ENCODE peak calls at places on chromosomes 11 and 22, in five cellular contexts. M is aorta, L is kidney, F is GM12864, C is SK-N-DZ. G is an unnamed sample.

GRCh38 chr11:84902445-84902844 is 724.7 kb downstream of the DLG2 start:
- DNase-seq in M (no peak), L (no peak), F (no peak), C (peak), G (no peak)

GRCh38 chr11:46079662-46080061 is 41.6 kb downstream of the PHF21A start:
- DNase-seq in M (no peak), L (no peak), F (no peak), C (no peak), G (no peak)

GRCh38 chr11:8671242-8671641 is 11.2 kb downstream of the TRIM66 start:
- DNase-seq in M (peak), L (no peak), F (no peak), C (no peak), G (peak)

GRCh38 chr11:72614381-72614780 is 59.8 kb downstream of the PDE2A start:
- DNase-seq in M (no peak), L (no peak), F (no peak), C (no peak), G (no peak)

GRCh38 chr11:6630632-6631291 is 11.5 kb upstream of the TPP1 start:
- DNase-seq in M (no peak), L (peak), F (no peak), C (no peak), G (no peak)

GRCh38 chr11:92843455-92843854 is 126.0 kb upstream of the MTNR1B start:
- DNase-seq in M (no peak), L (no peak), F (no peak), C (no peak), G (no peak)

GRCh38 chr11:63802637-63803414 is 10.4 kb upstream of the SPINDOC start:
- DNase-seq in M (no peak), L (peak), F (no peak), C (peak), G (peak)

GRCh38 chr11:32072872-32073661 is 17.8 kb upstream of the RCN1 start:
- DNase-seq in M (no peak), L (no peak), F (no peak), C (peak), G (no peak)

GRCh38 chr11:61113209-61113608 is 10.9 kb downstream of the CD5 start:
- DNase-seq in M (no peak), L (no peak), F (no peak), C (no peak), G (no peak)

GRCh38 chr11:63537293-63538101 is 889 bp downstream of the PLAAT4 start:
- DNase-seq in M (peak), L (no peak), F (no peak), C (no peak), G (no peak)

GRCh38 chr11:64234840-64235379 is 526 bp downstream of the VEGFB start:
- DNase-seq in M (peak), L (no peak), F (no peak), C (no peak), G (no peak)

GRCh38 chr11:82233211-82233610 is 500.5 kb downstream of the FAM181B start:
- DNase-seq in M (no peak), L (no peak), F (no peak), C (no peak), G (peak)

GRCh38 chr11:92540113-92540512 is 315.5 kb downstream of the FAT3 start:
- DNase-seq in M (no peak), L (no peak), F (no peak), C (no peak), G (no peak)

GRCh38 chr11:94974178-94974577 is 669 bp downstream of the KDM4D start:
- DNase-seq in M (no peak), L (no peak), F (no peak), C (no peak), G (no peak)

GRCh38 chr11:12192796-12193514 is 82.6 kb downstream of the MICAL2 start:
- DNase-seq in M (no peak), L (no peak), F (no peak), C (no peak), G (no peak)

GRCh38 chr11:2588809-2589537 is 110.8 kb downstream of the KCNQ1OT1 start:
- DNase-seq in M (peak), L (peak), F (no peak), C (no peak), G (no peak)

GRCh38 chr11:94861306-94861845 is 93.2 kb downstream of the AMOTL1 start:
- DNase-seq in M (no peak), L (no peak), F (no peak), C (no peak), G (no peak)

GRCh38 chr11:110463153-110463552 is 33.4 kb downstream of the FDX1 start:
- DNase-seq in M (peak), L (no peak), F (no peak), C (peak), G (no peak)

GRCh38 chr11:47412152-47412746 is 3.9 kb downstream of the SLC39A13 start:
- DNase-seq in M (peak), L (peak), F (no peak), C (peak), G (no peak)

GRCh38 chr11:110075087-110075821 is 17.9 kb upstream of the ZC3H12C start:
- DNase-seq in M (no peak), L (no peak), F (no peak), C (no peak), G (no peak)

GRCh38 chr11:130649749-130650275 is 201.4 kb downstream of the ADAMTS15 start:
- DNase-seq in M (no peak), L (no peak), F (no peak), C (no peak), G (no peak)

GRCh38 chr11:86802146-86802545 is 1.8 kb downstream of the PRSS23 start:
- DNase-seq in M (no peak), L (no peak), F (no peak), C (no peak), G (no peak)

GRCh38 chr11:69876013-69876412 is 56.8 kb upstream of the FGF3 start:
- DNase-seq in M (no peak), L (peak), F (no peak), C (no peak), G (no peak)

GRCh38 chr11:128336203-128336602 is 251.2 kb downstream of the ETS1 start:
- DNase-seq in M (peak), L (peak), F (no peak), C (peak), G (peak)

GRCh38 chr11:45413156-45413833 is 127.2 kb upstream of the SYT13 start:
- DNase-seq in M (no peak), L (no peak), F (no peak), C (no peak), G (no peak)

GRCh38 chr11:44516688-44517301 is 48.7 kb upstream of the CD82 start:
- DNase-seq in M (no peak), L (no peak), F (no peak), C (no peak), G (no peak)

GRCh38 chr11:35815556-35816315 is 128.1 kb upstream of the LDLRAD3 start:
- DNase-seq in M (no peak), L (no peak), F (no peak), C (no peak), G (no peak)

GRCh38 chr11:44301856-44302231 is 8.1 kb downstream of the ALX4 start:
- DNase-seq in M (no peak), L (no peak), F (no peak), C (no peak), G (no peak)

GRCh38 chr11:116578971-116579687 is 193.7 kb downstream of the BUD13 start:
- DNase-seq in M (no peak), L (peak), F (no peak), C (no peak), G (no peak)

GRCh38 chr11:26992031-26992541 is 1.8 kb upstream of the FIBIN start:
- DNase-seq in M (no peak), L (no peak), F (no peak), C (no peak), G (peak)

GRCh38 chr22:25970348-25970995 is 198.8 kb upstream of the SEZ6L start:
- DNase-seq in M (no peak), L (no peak), F (no peak), C (no peak), G (no peak)

GRCh38 chr11:31763296-31763695 is 47.8 kb downstream of the PAX6 start:
- DNase-seq in M (no peak), L (no peak), F (no peak), C (no peak), G (no peak)

GRCh38 chr22:50711446-50712340 is 26.3 kb upstream of the ACR start:
- DNase-seq in M (no peak), L (peak), F (no peak), C (no peak), G (no peak)

GRCh38 chr11:44613081-44613628 is 47.7 kb downstream of the CD82 start:
- DNase-seq in M (peak), L (peak), F (no peak), C (no peak), G (no peak)